ENCODE peak calls at places on chromosome 18, in six cellular contexts. H, S, F, U, O and C are unnamed samples.

GRCh38 chr18:63511285-63511684 is 30.9 kb upstream of the SERPINB12 start:
- DNase-seq in H (peak; percentile 59), S (no peak), F (peak; percentile 43), U (no peak), O (no peak), C (peak; percentile 80)

GRCh38 chr18:54173250-54173649 is 51.2 kb downstream of the MBD2 start:
- DNase-seq in H (no peak), S (no peak), F (no peak), U (no peak), O (no peak), C (no peak)

GRCh38 chr18:35376393-35376741 is 770 bp downstream of the ZNF396 start:
- DNase-seq in H (peak; percentile 20), S (peak; percentile 48), F (no peak), U (no peak), O (no peak), C (no peak)

GRCh38 chr18:11886629-11887028 is 21.5 kb downstream of the MPPE1 start:
- DNase-seq in H (no peak), S (no peak), F (no peak), U (no peak), O (no peak), C (no peak)

GRCh38 chr18:9137168-9138066 is 836 bp downstream of the ANKRD12 start:
- DNase-seq in H (peak; percentile 58), S (peak; percentile 84), F (peak; percentile 72), U (peak; percentile 42), O (peak; percentile 44), C (peak; percentile 78)

GRCh38 chr18:36786686-36787085 is 42.1 kb downstream of the TPGS2 start:
- DNase-seq in H (peak; percentile 18), S (peak; percentile 84), F (peak; percentile 12), U (peak; percentile 49), O (peak; percentile 78), C (peak; percentile 95)

GRCh38 chr18:51195086-51195601 is 2.3 kb downstream of the MEX3C start:
- DNase-seq in H (no peak), S (no peak), F (no peak), U (no peak), O (no peak), C (peak; percentile 49)

GRCh38 chr18:55981712-55982475 is 393.9 kb upstream of the TCF4 start:
- DNase-seq in H (no peak), S (no peak), F (no peak), U (no peak), O (no peak), C (no peak)

GRCh38 chr18:9824474-9824832 is 61.3 kb upstream of the TXNDC2 start:
- DNase-seq in H (no peak), S (no peak), F (no peak), U (peak; percentile 57), O (no peak), C (peak; percentile 90)

GRCh38 chr18:44887227-44887631 is 206.5 kb downstream of the SETBP1 start:
- DNase-seq in H (no peak), S (no peak), F (peak; percentile 7), U (peak; percentile 44), O (no peak), C (peak; percentile 56)

GRCh38 chr18:72742002-72742401 is 125.8 kb downstream of the NETO1 start:
- DNase-seq in H (no peak), S (no peak), F (no peak), U (no peak), O (no peak), C (no peak)

GRCh38 chr18:77124452-77124922 is 8.1 kb downstream of the MBP start:
- DNase-seq in H (no peak), S (peak; percentile 39), F (no peak), U (no peak), O (no peak), C (no peak)

GRCh38 chr18:57466307-57466706 is 31.1 kb downstream of the ONECUT2 start:
- DNase-seq in H (no peak), S (no peak), F (no peak), U (no peak), O (no peak), C (no peak)

GRCh38 chr18:53790817-53791216 is 433.7 kb downstream of the MBD2 start:
- DNase-seq in H (no peak), S (no peak), F (no peak), U (peak; percentile 23), O (no peak), C (peak; percentile 30)

GRCh38 chr18:37457754-37458153 is 107.8 kb downstream of the CELF4 start:
- DNase-seq in H (no peak), S (no peak), F (no peak), U (no peak), O (no peak), C (no peak)

GRCh38 chr18:24176727-24177416 is 38.0 kb downstream of the CABYR start:
- DNase-seq in H (peak; percentile 80), S (peak; percentile 63), F (peak; percentile 21), U (no peak), O (peak; percentile 42), C (peak; percentile 68)

GRCh38 chr18:40867452-40867851 is 1087.6 kb upstream of the PIK3C3 start:
- DNase-seq in H (no peak), S (no peak), F (no peak), U (peak; percentile 57), O (no peak), C (peak; percentile 94)

GRCh38 chr18:55262021-55262560 is 302.8 kb upstream of the CCDC68 start:
- DNase-seq in H (no peak), S (no peak), F (no peak), U (no peak), O (no peak), C (no peak)

GRCh38 chr18:21682276-21683051 is 22.1 kb downstream of the ABHD3 start:
- DNase-seq in H (peak; percentile 51), S (no peak), F (no peak), U (peak; percentile 28), O (no peak), C (peak; percentile 73)

GRCh38 chr18:79596451-79597175 is 83.0 kb upstream of the CTDP1 start:
- DNase-seq in H (no peak), S (peak; percentile 16), F (no peak), U (no peak), O (no peak), C (no peak)
- TF ChIP-seq CTCF in H (no peak), S (no peak), F (no peak), U (no peak), O (no peak), C (no peak)

GRCh38 chr18:49813321-49814146 is at the start of gene ACAA2:
- DNase-seq in H (peak; percentile 88), S (peak; percentile 94), F (peak; percentile 72), U (peak; percentile 16), O (peak; percentile 78), C (peak; percentile 88)
- H3K4me3 ChIP-seq in H (peak within 1 kb of the TSS; percentile 79), S (peak within 1 kb of the TSS; percentile 85), F (peak within 1 kb of the TSS; percentile 77), U (peak within 1 kb of the TSS; percentile 93), O (peak within 1 kb of the TSS; percentile 71), C (peak within 1 kb of the TSS; percentile 81)

GRCh38 chr18:79988079-79988924 is at the start of gene TXNL4A:
- DNase-seq in H (peak; percentile 91), S (peak; percentile 93), F (peak; percentile 70), U (no peak), O (peak; percentile 73), C (peak; percentile 91)
- TF ChIP-seq CTCF in H (peak; percentile 16), S (peak; percentile 31), F (no peak), U (peak; percentile 30), O (peak; percentile 11), C (peak; percentile 42)

DNA sequence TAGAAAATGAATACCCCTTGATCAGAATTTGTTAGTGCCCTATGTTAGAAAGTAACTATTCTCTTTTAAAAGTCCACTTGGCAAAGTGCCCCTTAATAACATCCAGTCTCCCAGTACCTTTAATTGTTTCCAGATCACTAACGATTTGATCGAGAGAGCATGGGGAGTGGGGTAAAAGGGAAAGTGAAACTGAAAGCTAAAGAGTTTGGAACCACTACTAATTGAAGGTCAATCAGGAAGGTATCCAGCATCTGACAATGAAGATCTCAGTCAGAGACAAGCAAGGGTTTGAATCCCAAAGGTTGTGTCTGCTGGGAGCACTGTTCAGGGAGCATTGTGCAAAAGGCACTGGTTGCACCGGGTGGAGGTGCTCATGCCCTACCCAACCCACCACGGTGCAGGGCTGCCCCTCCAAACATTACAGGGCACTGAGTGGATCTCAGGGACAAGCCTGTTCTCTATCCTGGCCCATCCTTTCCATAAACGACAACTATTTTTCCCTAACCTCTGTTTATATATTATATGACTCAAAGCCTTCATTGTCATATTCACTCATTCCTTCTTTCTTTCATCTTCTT is 14.6 kb upstream of the RIT2 start:
- DNase-seq in H (no peak), S (no peak), F (no peak), U (no peak), O (no peak), C (peak; percentile 25)
- H3K4me3 ChIP-seq in H (no peak overlapping the region), S (peak overlapping the region; percentile 36), F (peak overlapping the region; percentile 7), U (peak overlapping the region; percentile 39), O (peak overlapping the region; percentile 33), C (peak overlapping the region; percentile 46)

DNA sequence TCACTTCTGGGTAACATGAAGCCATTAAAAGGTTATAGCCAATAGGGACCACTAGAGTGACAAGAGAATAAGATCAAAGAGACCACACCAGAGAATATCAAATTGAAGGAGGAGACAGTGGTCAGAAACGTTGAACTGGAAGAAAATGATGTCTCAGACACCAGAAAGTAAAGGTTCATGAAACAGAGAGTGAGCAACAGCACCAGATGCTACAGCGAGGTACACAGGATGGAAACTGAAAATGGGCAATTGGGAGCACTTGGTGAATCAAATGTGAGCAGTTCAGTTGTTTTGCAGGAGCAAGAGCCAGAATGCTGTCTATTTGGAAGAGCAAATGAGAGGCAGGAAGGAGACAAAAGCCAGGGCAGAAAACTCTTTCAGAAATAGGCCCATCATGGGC is 162.6 kb downstream of the SS18 start:
- DNase-seq in H (no peak), S (no peak), F (no peak), U (no peak), O (no peak), C (no peak)
- TF ChIP-seq CTCF in H (no peak), S (no peak), F (no peak), U (no peak), O (no peak), C (no peak)

DNA sequence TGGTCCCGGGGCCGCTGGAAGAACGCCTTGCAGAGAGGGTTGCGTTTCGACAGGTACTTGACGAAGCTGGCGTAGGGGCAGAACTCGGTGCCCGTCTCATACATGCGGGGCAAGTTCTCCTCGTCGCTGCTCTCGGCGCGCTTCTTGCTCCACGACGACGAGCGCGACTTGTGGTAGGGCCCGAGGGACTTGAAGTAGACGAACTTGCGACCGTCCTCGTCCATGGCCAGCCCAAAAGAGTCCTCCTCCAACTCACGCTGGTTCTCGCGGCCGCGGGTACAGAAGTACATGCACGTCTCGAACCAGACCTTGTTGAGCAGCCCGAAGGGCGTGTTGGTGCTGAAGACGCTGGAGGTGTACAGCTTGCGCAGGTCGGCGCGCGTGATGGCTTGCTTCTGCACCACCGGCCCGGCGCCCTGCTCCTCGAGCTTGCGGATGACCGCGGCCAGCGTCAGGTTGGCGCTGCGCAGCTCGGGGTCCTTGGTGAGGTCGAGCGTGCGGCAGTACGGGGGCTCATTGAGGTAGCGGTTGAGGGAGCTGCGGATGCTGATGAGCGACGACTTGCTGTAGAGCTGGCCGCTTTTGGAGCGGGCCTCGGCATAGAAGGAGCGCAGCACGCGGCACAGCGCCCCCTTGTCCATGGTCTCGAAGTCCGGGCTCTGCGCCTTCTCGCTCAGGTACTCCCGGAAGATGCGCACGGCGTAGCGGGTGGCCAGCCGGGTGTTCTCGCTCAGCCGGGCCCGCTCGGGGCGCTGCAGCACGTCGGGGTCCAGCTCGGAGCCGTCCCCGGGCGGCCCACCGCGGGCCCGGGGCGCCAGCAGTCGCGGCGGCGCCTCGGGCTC is 830 bp downstream of the KCTD1 start:
- DNase-seq in H (peak; percentile 79), S (peak; percentile 73), F (no peak), U (no peak), O (peak; percentile 61), C (peak; percentile 92)
- H3K4me3 ChIP-seq in H (peak overlapping the region; percentile 73), S (peak overlapping the region; percentile 82), F (peak overlapping the region; percentile 78), U (peak overlapping the region; percentile 78), O (peak overlapping the region; percentile 77), C (peak overlapping the region; percentile 81)